ENCODE peak calls at places on chromosomes 4 and X, in seven cellular contexts. N is amniotic epithelial cell, B is esophagus squamous epithelium, W is Karpas-422, K is NCI-H1417, L is hypothalamus, O is SW 1271. M is an unnamed sample.

GRCh38 chr4:105280338-105280809 is 133.7 kb downstream of the TET2 start:
- DNase-seq in L (no peak), K (no peak), O (no peak), W (no peak), B (no peak), N (peak), M (no peak)

GRCh38 chr4:55498051-55498450 is 48.7 kb downstream of the CLOCK start:
- DNase-seq in B (no peak), O (no peak), K (no peak), N (no peak), W (no peak), L (no peak), M (no peak)

GRCh38 chr4:140805293-140805692 is 49.1 kb upstream of the TBC1D9 start:
- DNase-seq in W (no peak), K (no peak), B (no peak), O (no peak), L (no peak), N (no peak), M (no peak)

GRCh38 chrX:18286322-18286831 is 65.7 kb upstream of the BEND2 start:
- DNase-seq in L (no peak), B (no peak), W (no peak), K (no peak), O (no peak), N (peak), M (no peak)

GRCh38 chr4:143384381-143384994 is 47.8 kb downstream of the GAB1 start:
- DNase-seq in B (no peak), L (no peak), N (no peak), W (no peak), O (no peak), K (no peak), M (no peak)

GRCh38 chr4:106502106-106502699 is 133.6 kb upstream of the GIMD1 start:
- DNase-seq in L (peak), B (no peak), W (peak), K (no peak), N (peak), O (no peak), M (peak)

GRCh38 chrX:46327229-46328081 is 217.8 kb downstream of the ZNF674 start:
- DNase-seq in B (no peak), O (peak), K (no peak), N (peak), L (no peak), W (no peak), M (no peak)

GRCh38 chrX:34778961-34779360 is 121.9 kb upstream of the TMEM47 start:
- DNase-seq in B (no peak), L (no peak), O (no peak), W (no peak), N (peak), K (no peak), M (no peak)

GRCh38 chrX:20412871-20413486 is 146.3 kb upstream of the RPS6KA3 start:
- DNase-seq in K (no peak), L (no peak), N (no peak), W (no peak), O (no peak), B (peak), M (no peak)

GRCh38 chrX:108399427-108400165 is 38.6 kb downstream of the COL4A6 start:
- DNase-seq in L (no peak), N (peak), B (no peak), W (no peak), K (peak), O (no peak), M (peak)

GRCh38 chrX:150913511-150913910 is 15.0 kb upstream of the CD99L2 start:
- DNase-seq in L (no peak), B (no peak), N (no peak), K (no peak), W (no peak), O (no peak), M (no peak)

GRCh38 chrX:149495573-149496071 is 9.5 kb downstream of the IDS start:
- DNase-seq in W (no peak), N (peak), K (no peak), B (no peak), O (peak), L (no peak), M (no peak)